ENCODE peak calls at places on chromosomes 1 and 21, in ten cellular contexts. R, X, C, L, H, O, N, Y, E and G are unnamed samples.
A peak's percentile ranks its signal among the peaks of the same experiment; 100 is the strongest.

GRCh38 chr1:209483691-209484090 is 99.8 kb upstream of the CAMK1G start:
- DNase-seq in N (no peak), L (no peak), H (no peak), X (no peak), C (no peak), O (no peak), E (no peak), R (no peak), Y (no peak), G (no peak)

GRCh38 chr1:6991271-6991670 is 206.0 kb downstream of the CAMTA1 start:
- DNase-seq in O (no peak), E (no peak), C (no peak), R (peak; percentile 85), L (no peak), H (no peak), N (no peak), Y (no peak), X (no peak), G (no peak)

GRCh38 chr1:159941867-159942560 is 3.4 kb downstream of the IGSF9 start:
- DNase-seq in L (no peak), N (peak; percentile 49), X (peak; percentile 98), E (peak; percentile 51), O (no peak), H (no peak), C (no peak), Y (no peak), R (no peak), G (no peak)

GRCh38 chr1:233005703-233006102 is 55.3 kb downstream of the NTPCR start:
- DNase-seq in H (no peak), R (peak; percentile 9), E (peak; percentile 39), L (no peak), Y (no peak), N (no peak), O (no peak), X (no peak), C (no peak), G (no peak)

GRCh38 chr21:15084668-15085067 is 19.9 kb upstream of the NRIP1 start:
- DNase-seq in N (no peak), C (peak; percentile 33), R (no peak), Y (no peak), L (no peak), O (no peak), H (no peak), X (peak; percentile 28), E (no peak), G (no peak)

GRCh38 chr1:31607360-31607759 is 10.1 kb upstream of the HCRTR1 start:
- DNase-seq in Y (no peak), C (no peak), E (no peak), H (no peak), O (no peak), L (no peak), R (no peak), X (no peak), N (no peak), G (no peak)

GRCh38 chr1:150162862-150163706 is 13.4 kb downstream of the PLEKHO1 start:
- DNase-seq in R (peak; percentile 99), E (peak; percentile 98), X (peak; percentile 93), O (peak; percentile 83), H (no peak), C (peak; percentile 81), L (peak; percentile 95), Y (no peak), N (peak; percentile 90), G (peak; percentile 98)

GRCh38 chr1:154485106-154485505 is 16.9 kb upstream of the TDRD10 start:
- DNase-seq in Y (no peak), H (no peak), R (no peak), O (no peak), E (no peak), C (peak; percentile 9), L (peak; percentile 85), N (peak; percentile 82), X (no peak), G (no peak)

GRCh38 chr1:54800899-54801759 is at the start of gene TTC22:
- DNase-seq in R (no peak), H (peak; percentile 67), E (peak; percentile 73), L (peak; percentile 62), Y (peak; percentile 37), N (peak; percentile 89), C (peak; percentile 83), O (no peak), X (no peak), G (no peak)

GRCh38 chr1:18618546-18619466 is 11.8 kb upstream of the PAX7 start:
- DNase-seq in H (no peak), N (no peak), X (no peak), C (no peak), E (no peak), O (no peak), Y (no peak), L (no peak), R (peak; percentile 3), G (no peak)

GRCh38 chr1:115969509-115969908 is 6.8 kb upstream of the SLC22A15 start:
- DNase-seq in N (no peak), E (no peak), O (no peak), R (no peak), H (no peak), Y (no peak), L (peak; percentile 80), C (no peak), X (no peak), G (peak; percentile 73)

GRCh38 chr1:168116327-168116799 is 20.4 kb downstream of the GPR161 start:
- DNase-seq in L (no peak), E (no peak), C (peak; percentile 31), O (no peak), H (no peak), X (no peak), Y (no peak), N (no peak), R (no peak), G (no peak)

GRCh38 chr1:10625554-10625953 is 150.8 kb downstream of the PEX14 start:
- DNase-seq in N (peak; percentile 56), Y (no peak), C (no peak), R (no peak), O (no peak), H (no peak), X (no peak), E (peak; percentile 72), L (no peak), G (no peak)

GRCh38 chr1:153288634-153289275 is 24.0 kb downstream of the PGLYRP3 start:
- DNase-seq in R (no peak), O (no peak), L (peak; percentile 41), H (no peak), E (no peak), C (no peak), X (peak; percentile 17), N (no peak), Y (no peak), G (peak; percentile 2)

GRCh38 chr1:3312894-3313578 is 141.4 kb upstream of the ARHGEF16 start:
- DNase-seq in H (no peak), C (peak; percentile 88), O (no peak), L (peak; percentile 19), R (peak; percentile 98), N (peak; percentile 94), X (no peak), Y (peak; percentile 28), E (peak; percentile 99), G (no peak)

GRCh38 chr1:87329756-87330200 is 1.1 kb downstream of the LMO4 start:
- DNase-seq in Y (no peak), N (no peak), O (no peak), E (peak; percentile 92), X (peak; percentile 46), L (no peak), C (no peak), R (peak; percentile 35), H (peak; percentile 25), G (peak; percentile 36)

GRCh38 chr1:111804736-111805135 is 49.0 kb downstream of the DDX20 start:
- DNase-seq in H (no peak), X (no peak), O (no peak), L (no peak), Y (no peak), N (no peak), R (no peak), E (no peak), C (no peak), G (no peak)

GRCh38 chr1:115545791-115546733 is 95.7 kb upstream of the VANGL1 start:
- DNase-seq in H (no peak), E (peak; percentile 84), N (no peak), X (no peak), L (peak; percentile 7), O (no peak), C (peak; percentile 40), R (peak; percentile 91), Y (no peak), G (peak; percentile 45)

GRCh38 chr1:50350421-50350820 is 72.8 kb downstream of the DMRTA2 start:
- DNase-seq in X (no peak), N (no peak), C (no peak), L (no peak), R (no peak), H (no peak), Y (no peak), O (no peak), E (no peak), G (no peak)

GRCh38 chr1:111658622-111659021 is 39.0 kb downstream of the RAP1A start:
- DNase-seq in H (no peak), N (no peak), E (no peak), R (no peak), Y (no peak), X (no peak), O (no peak), C (no peak), L (no peak), G (no peak)

GRCh38 chr1:15343729-15344128 is 66.0 kb upstream of the EFHD2 start:
- DNase-seq in L (peak; percentile 88), R (no peak), E (peak; percentile 63), X (peak; percentile 24), Y (no peak), H (no peak), N (peak; percentile 83), C (peak; percentile 44), O (no peak), G (no peak)